ENCODE peak calls at places on chromosomes 6 and 20, in six cellular contexts. G is naive thymus-derived CD4-positive, alpha-beta T cell; C is thyroid gland; L is heart left ventricle; Q is prostate gland; I is neural progenitor cell. M is an unnamed sample.

GRCh38 chr6:170205534-170206316 is 85.2 kb downstream of the DLL1 start:
- DNase-seq in I (no peak), C (no peak), G (no peak), Q (peak; percentile 24), L (no peak), M (no peak)

GRCh38 chr6:106799008-106799952 is 169.9 kb downstream of the QRSL1 start:
- DNase-seq in I (peak; percentile 23), C (peak; percentile 70), L (no peak), Q (no peak), G (no peak), M (peak; percentile 11)

GRCh38 chr20:8221887-8222419 is 89.9 kb downstream of the PLCB1 start:
- DNase-seq in L (no peak), Q (no peak), G (no peak), C (no peak), I (no peak), M (no peak)

GRCh38 chr6:129567374-129567773 is 142.6 kb downstream of the ARHGAP18 start:
- DNase-seq in I (peak; percentile 57), G (no peak), Q (no peak), L (no peak), C (no peak), M (no peak)

GRCh38 chr6:79941489-79942151 is 5.7 kb downstream of the ELOVL4 start:
- DNase-seq in L (no peak), I (no peak), Q (no peak), C (no peak), G (no peak), M (no peak)

GRCh38 chr20:6708010-6708409 is 59.5 kb upstream of the BMP2 start:
- DNase-seq in L (peak; percentile 80), Q (peak; percentile 26), C (peak; percentile 91), G (no peak), I (peak; percentile 41), M (no peak)

GRCh38 chr6:40299666-40300065 is 287.5 kb downstream of the LRFN2 start:
- DNase-seq in Q (no peak), G (no peak), L (no peak), C (no peak), I (peak; percentile 39), M (no peak)

GRCh38 chr6:123022980-123023379 is 26.9 kb downstream of the CLVS2 start:
- DNase-seq in G (no peak), I (peak; percentile 57), C (no peak), Q (no peak), L (no peak), M (no peak)

GRCh38 chr20:3612795-3613560 is 50.2 kb downstream of the GFRA4 start:
- DNase-seq in G (no peak), Q (no peak), I (no peak), L (no peak), C (peak; percentile 85), M (no peak)

GRCh38 chr6:166738778-166739654 is 112.0 kb upstream of the RPS6KA2 start:
- DNase-seq in I (peak; percentile 54), C (no peak), G (no peak), L (no peak), Q (no peak), M (no peak)

GRCh38 chr6:119256978-119257462 is 92.5 kb downstream of the MAN1A1 start:
- DNase-seq in G (no peak), I (no peak), Q (no peak), C (no peak), L (no peak), M (no peak)

GRCh38 chr6:43308101-43308989 is at the start of gene CRIP3:
- DNase-seq in I (peak; percentile 90), G (peak; percentile 50), C (peak; percentile 57), Q (peak; percentile 11), L (peak; percentile 64), M (peak; percentile 29)

GRCh38 chr20:52410746-52411317 is 219.3 kb upstream of the ZFP64 start:
- DNase-seq in C (no peak), Q (no peak), G (no peak), L (no peak), I (no peak), M (no peak)

GRCh38 chr20:37897008-37897548 is 5.8 kb upstream of the VSTM2L start:
- DNase-seq in I (peak; percentile 75), Q (no peak), L (peak; percentile 53), C (no peak), G (no peak), M (no peak)

DNA sequence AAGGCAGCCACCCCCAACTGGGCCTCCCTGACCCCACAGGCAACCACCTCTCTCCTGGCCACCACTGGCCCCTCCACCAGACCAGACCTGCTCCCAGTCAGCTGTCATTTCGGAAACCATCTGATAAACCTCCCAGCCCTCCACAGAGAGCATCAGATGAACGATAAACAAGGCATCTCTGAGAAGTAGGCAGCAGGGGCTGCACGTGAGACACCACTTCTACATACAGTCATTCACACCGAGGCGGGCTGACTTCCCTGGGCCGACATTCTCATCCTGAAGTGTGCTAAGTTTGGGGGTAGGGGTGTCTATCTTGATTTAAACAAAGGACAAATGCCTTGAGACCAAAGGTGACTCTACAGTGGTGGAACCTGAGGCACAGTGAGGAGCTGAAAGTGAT is 13.8 kb downstream of the CPNE5 start:
- DNase-seq in L (no peak), I (no peak), Q (no peak), G (no peak), C (no peak), M (no peak)
- H3K27ac ChIP-seq in L (no peak overlapping the region), I (no peak overlapping the region), Q (no peak overlapping the region), G (no peak overlapping the region), C (no peak overlapping the region), M (no peak overlapping the region)

GRCh38 chr20:48781634-48782033 is 46.2 kb downstream of the PREX1 start:
- DNase-seq in L (no peak), I (no peak), C (no peak), G (no peak), Q (no peak), M (no peak)
- H3K4me1 ChIP-seq in L (peaks cover 3% of the 10 kb centered on the region), I (peaks cover 13% of the 10 kb centered on the region), C (no peaks in the 10 kb centered on the region), G (peaks cover 12% of the 10 kb centered on the region), Q (no peaks in the 10 kb centered on the region), M (peaks cover 62% of the 10 kb centered on the region)

GRCh38 chr6:82072771-82073170 is 174.8 kb downstream of the IBTK start:
- DNase-seq in I (no peak), G (no peak), Q (no peak), C (no peak), L (no peak), M (no peak)
- H3K4me3 ChIP-seq in I (no peak overlapping the region), G (no peak overlapping the region), Q (no peak overlapping the region), C (no peak overlapping the region), L (no peak overlapping the region), M (no peak overlapping the region)

GRCh38 chr6:77183447-77183846 is 279.8 kb downstream of the HTR1B start:
- DNase-seq in G (no peak), I (no peak), Q (no peak), L (no peak), C (no peak), M (no peak)
- H3K27ac ChIP-seq in G (no peak overlapping the region), I (no peak overlapping the region), Q (no peak overlapping the region), L (no peak overlapping the region), C (no peak overlapping the region), M (no peak overlapping the region)

GRCh38 chr20:1894951-1895673 is at the start of gene SIRPA:
- DNase-seq in G (no peak), Q (peak; percentile 58), I (peak; percentile 66), C (peak; percentile 68), L (peak; percentile 70), M (no peak)
- H3K4me1 ChIP-seq in G (no peaks in the 10 kb centered on the region), Q (no peaks in the 10 kb centered on the region), I (peaks cover 36% of the 10 kb centered on the region), C (peaks cover 11% of the 10 kb centered on the region), L (peaks cover 44% of the 10 kb centered on the region), M (peaks cover 7% of the 10 kb centered on the region)

GRCh38 chr6:401994-402640 is 10.6 kb downstream of the IRF4 start:
- DNase-seq in G (no peak), I (no peak), Q (no peak), L (no peak), C (no peak), M (no peak)
- H3K4me3 ChIP-seq in G (no peak overlapping the region), I (no peak overlapping the region), Q (no peak overlapping the region), L (no peak overlapping the region), C (no peak overlapping the region), M (no peak overlapping the region)

DNA sequence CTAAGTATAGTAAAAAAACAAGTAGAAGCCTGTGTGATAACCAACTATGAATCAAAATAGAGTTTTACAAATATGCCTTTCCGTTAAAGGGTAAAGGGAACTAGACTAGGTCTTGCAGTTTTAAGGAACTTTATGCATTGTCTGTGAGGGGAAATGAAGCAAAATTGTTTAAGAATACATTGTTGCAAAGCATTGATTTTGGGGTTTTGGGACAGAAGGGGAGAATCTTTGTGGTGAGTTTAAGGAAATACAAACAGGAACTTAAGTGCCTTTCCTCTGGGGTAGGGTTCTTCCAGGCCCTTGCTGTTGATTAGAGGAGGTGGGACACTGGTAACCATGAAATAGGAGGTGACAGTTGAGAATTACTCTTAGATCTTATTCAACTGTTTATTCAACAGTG is 4.6 kb downstream of the MAPK14 start:
- DNase-seq in I (no peak), G (no peak), C (no peak), Q (no peak), L (no peak), M (no peak)
- H3K27ac ChIP-seq in I (no peak overlapping the region), G (no peak overlapping the region), C (no peak overlapping the region), Q (no peak overlapping the region), L (no peak overlapping the region), M (no peak overlapping the region)

DNA sequence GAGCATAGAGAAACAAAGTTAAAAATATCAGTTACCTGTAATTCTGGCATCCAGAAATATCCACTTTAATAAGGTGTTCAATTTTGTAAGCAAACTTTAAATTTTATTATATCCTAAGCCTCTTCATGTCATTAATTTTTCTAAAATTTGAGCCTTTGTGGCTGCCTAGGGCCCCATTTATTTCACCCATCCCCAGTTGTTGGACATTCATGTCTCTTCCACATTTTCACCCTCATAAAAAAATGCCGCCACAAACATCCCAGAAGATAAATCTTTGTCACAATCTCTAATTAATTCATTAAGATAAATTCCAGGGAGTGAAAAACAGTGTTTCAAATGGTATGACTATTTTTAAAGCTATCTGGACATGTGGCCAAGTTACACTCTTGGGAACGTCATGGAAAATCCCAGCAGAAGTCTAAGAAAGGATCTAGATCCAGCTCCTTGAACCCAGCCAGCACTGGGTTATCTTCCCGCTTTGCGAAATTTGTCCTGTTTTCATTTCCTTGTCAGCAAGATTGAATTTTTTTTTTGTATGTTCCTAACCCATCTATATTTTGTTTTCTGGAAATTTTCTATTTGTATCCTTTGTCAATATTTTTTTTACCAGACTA is 97.2 kb downstream of the TMEM242 start:
- DNase-seq in G (no peak), C (no peak), I (no peak), Q (no peak), L (no peak), M (no peak)
- H3K4me1 ChIP-seq in G (peaks cover 50% of the 10 kb centered on the region), C (peaks cover 8% of the 10 kb centered on the region), I (peaks cover 16% of the 10 kb centered on the region), Q (peaks cover 5% of the 10 kb centered on the region), L (peaks cover 25% of the 10 kb centered on the region), M (peaks cover 23% of the 10 kb centered on the region)

GRCh38 chr6:168300975-168301647 is 18.5 kb downstream of the DACT2 start:
- DNase-seq in I (no peak), Q (no peak), G (no peak), L (no peak), C (no peak), M (no peak)
- H3K4me3 ChIP-seq in I (peak overlapping the region; percentile 22), Q (no peak overlapping the region), G (no peak overlapping the region), L (no peak overlapping the region), C (no peak overlapping the region), M (no peak overlapping the region)